ENCODE peak calls at places on chromosomes 5 and 9, in seven cellular contexts. One of them, this sample, is unnamed.

GRCh38 chr5:178625679-178626483 is 969 bp downstream of the CLK4 start:
- DNase-seq in sciatic nerve: no peak
- DNase-seq in SHP77 treated with DMSO at 0.1 percent for 48 hours: peak
- DNase-seq in activated naive CD4-positive, alpha-beta T cell treated with anti-CD3 and anti-CD28 coated beads for 36 hours: no peak
- DNase-seq in AG08395: peak
- DNase-seq in prostate gland: no peak
- DNase-seq in anterior cingulate cortex: no peak
- DNase-seq in this sample: peak

GRCh38 chr5:1219768-1220100 is 5.4 kb upstream of the SLC6A18 start:
- DNase-seq in sciatic nerve: no peak
- DNase-seq in SHP77 treated with DMSO at 0.1 percent for 48 hours: no peak
- DNase-seq in activated naive CD4-positive, alpha-beta T cell treated with anti-CD3 and anti-CD28 coated beads for 36 hours: no peak
- DNase-seq in AG08395: no peak
- DNase-seq in prostate gland: no peak
- DNase-seq in anterior cingulate cortex: no peak
- DNase-seq in this sample: no peak

GRCh38 chr5:115575167-115576070 is 26.9 kb downstream of the TICAM2 start:
- DNase-seq in sciatic nerve: no peak
- DNase-seq in SHP77 treated with DMSO at 0.1 percent for 48 hours: no peak
- DNase-seq in activated naive CD4-positive, alpha-beta T cell treated with anti-CD3 and anti-CD28 coated beads for 36 hours: no peak
- DNase-seq in AG08395: peak
- DNase-seq in prostate gland: no peak
- DNase-seq in anterior cingulate cortex: no peak
- DNase-seq in this sample: no peak

GRCh38 chr5:93789173-93790070 is 48.0 kb upstream of the POU5F2 start:
- DNase-seq in sciatic nerve: no peak
- DNase-seq in SHP77 treated with DMSO at 0.1 percent for 48 hours: no peak
- DNase-seq in activated naive CD4-positive, alpha-beta T cell treated with anti-CD3 and anti-CD28 coated beads for 36 hours: no peak
- DNase-seq in AG08395: peak
- DNase-seq in prostate gland: no peak
- DNase-seq in anterior cingulate cortex: no peak
- DNase-seq in this sample: no peak

GRCh38 chr9:133842174-133842573 is 104.0 kb upstream of the SARDH start:
- DNase-seq in sciatic nerve: no peak
- DNase-seq in SHP77 treated with DMSO at 0.1 percent for 48 hours: no peak
- DNase-seq in activated naive CD4-positive, alpha-beta T cell treated with anti-CD3 and anti-CD28 coated beads for 36 hours: no peak
- DNase-seq in AG08395: no peak
- DNase-seq in prostate gland: no peak
- DNase-seq in anterior cingulate cortex: no peak
- DNase-seq in this sample: no peak

GRCh38 chr9:18268381-18268780 is 205.6 kb upstream of the ADAMTSL1 start:
- DNase-seq in sciatic nerve: no peak
- DNase-seq in SHP77 treated with DMSO at 0.1 percent for 48 hours: no peak
- DNase-seq in activated naive CD4-positive, alpha-beta T cell treated with anti-CD3 and anti-CD28 coated beads for 36 hours: no peak
- DNase-seq in AG08395: peak
- DNase-seq in prostate gland: no peak
- DNase-seq in anterior cingulate cortex: no peak
- DNase-seq in this sample: no peak

GRCh38 chr9:100990605-100991381 is 37.7 kb upstream of the PLPPR1 start:
- DNase-seq in sciatic nerve: no peak
- DNase-seq in SHP77 treated with DMSO at 0.1 percent for 48 hours: no peak
- DNase-seq in activated naive CD4-positive, alpha-beta T cell treated with anti-CD3 and anti-CD28 coated beads for 36 hours: no peak
- DNase-seq in AG08395: no peak
- DNase-seq in prostate gland: no peak
- DNase-seq in anterior cingulate cortex: no peak
- DNase-seq in this sample: no peak

GRCh38 chr9:130298663-130299279 is 33.2 kb downstream of the HMCN2 start:
- DNase-seq in sciatic nerve: no peak
- DNase-seq in SHP77 treated with DMSO at 0.1 percent for 48 hours: no peak
- DNase-seq in activated naive CD4-positive, alpha-beta T cell treated with anti-CD3 and anti-CD28 coated beads for 36 hours: peak
- DNase-seq in AG08395: no peak
- DNase-seq in prostate gland: no peak
- DNase-seq in anterior cingulate cortex: no peak
- DNase-seq in this sample: peak

GRCh38 chr5:177130211-177131018 is 3.2 kb upstream of the NSD1 start:
- DNase-seq in sciatic nerve: no peak
- DNase-seq in SHP77 treated with DMSO at 0.1 percent for 48 hours: no peak
- DNase-seq in activated naive CD4-positive, alpha-beta T cell treated with anti-CD3 and anti-CD28 coated beads for 36 hours: no peak
- DNase-seq in AG08395: no peak
- DNase-seq in prostate gland: no peak
- DNase-seq in anterior cingulate cortex: no peak
- DNase-seq in this sample: no peak

GRCh38 chr5:158514353-158514960 is 585.3 kb downstream of the EBF1 start:
- DNase-seq in sciatic nerve: no peak
- DNase-seq in SHP77 treated with DMSO at 0.1 percent for 48 hours: no peak
- DNase-seq in activated naive CD4-positive, alpha-beta T cell treated with anti-CD3 and anti-CD28 coated beads for 36 hours: no peak
- DNase-seq in AG08395: peak
- DNase-seq in prostate gland: no peak
- DNase-seq in anterior cingulate cortex: no peak
- DNase-seq in this sample: no peak

GRCh38 chr5:160188151-160188967 is 40.9 kb upstream of the FABP6 start:
- DNase-seq in sciatic nerve: peak
- DNase-seq in SHP77 treated with DMSO at 0.1 percent for 48 hours: no peak
- DNase-seq in activated naive CD4-positive, alpha-beta T cell treated with anti-CD3 and anti-CD28 coated beads for 36 hours: no peak
- DNase-seq in AG08395: peak
- DNase-seq in prostate gland: peak
- DNase-seq in anterior cingulate cortex: no peak
- DNase-seq in this sample: no peak

GRCh38 chr5:124996023-124996763 is 249.8 kb upstream of the ZNF608 start:
- DNase-seq in sciatic nerve: no peak
- DNase-seq in SHP77 treated with DMSO at 0.1 percent for 48 hours: no peak
- DNase-seq in activated naive CD4-positive, alpha-beta T cell treated with anti-CD3 and anti-CD28 coated beads for 36 hours: no peak
- DNase-seq in AG08395: peak
- DNase-seq in prostate gland: no peak
- DNase-seq in anterior cingulate cortex: no peak
- DNase-seq in this sample: no peak

GRCh38 chr5:11377896-11378295 is 526.4 kb downstream of the CTNND2 start:
- DNase-seq in sciatic nerve: no peak
- DNase-seq in SHP77 treated with DMSO at 0.1 percent for 48 hours: no peak
- DNase-seq in activated naive CD4-positive, alpha-beta T cell treated with anti-CD3 and anti-CD28 coated beads for 36 hours: no peak
- DNase-seq in AG08395: no peak
- DNase-seq in prostate gland: no peak
- DNase-seq in anterior cingulate cortex: no peak
- DNase-seq in this sample: no peak

GRCh38 chr9:93123561-93124283 is 10.3 kb downstream of the NINJ1 start:
- DNase-seq in sciatic nerve: peak
- DNase-seq in SHP77 treated with DMSO at 0.1 percent for 48 hours: no peak
- DNase-seq in activated naive CD4-positive, alpha-beta T cell treated with anti-CD3 and anti-CD28 coated beads for 36 hours: no peak
- DNase-seq in AG08395: no peak
- DNase-seq in prostate gland: no peak
- DNase-seq in anterior cingulate cortex: no peak
- DNase-seq in this sample: no peak

GRCh38 chr5:52840286-52841050 is 52.8 kb downstream of the ITGA1 start:
- DNase-seq in sciatic nerve: no peak
- DNase-seq in SHP77 treated with DMSO at 0.1 percent for 48 hours: no peak
- DNase-seq in activated naive CD4-positive, alpha-beta T cell treated with anti-CD3 and anti-CD28 coated beads for 36 hours: no peak
- DNase-seq in AG08395: no peak
- DNase-seq in prostate gland: no peak
- DNase-seq in anterior cingulate cortex: no peak
- DNase-seq in this sample: peak

GRCh38 chr5:93830893-93831292 is 89.5 kb upstream of the POU5F2 start:
- DNase-seq in sciatic nerve: no peak
- DNase-seq in SHP77 treated with DMSO at 0.1 percent for 48 hours: no peak
- DNase-seq in activated naive CD4-positive, alpha-beta T cell treated with anti-CD3 and anti-CD28 coated beads for 36 hours: no peak
- DNase-seq in AG08395: no peak
- DNase-seq in prostate gland: no peak
- DNase-seq in anterior cingulate cortex: no peak
- DNase-seq in this sample: no peak

GRCh38 chr5:97525780-97526179 is 342.7 kb upstream of the RIOK2 start:
- DNase-seq in sciatic nerve: no peak
- DNase-seq in SHP77 treated with DMSO at 0.1 percent for 48 hours: no peak
- DNase-seq in activated naive CD4-positive, alpha-beta T cell treated with anti-CD3 and anti-CD28 coated beads for 36 hours: no peak
- DNase-seq in AG08395: no peak
- DNase-seq in prostate gland: no peak
- DNase-seq in anterior cingulate cortex: no peak
- DNase-seq in this sample: no peak